ENCODE peak calls at places on chromosome 21, in six cellular contexts. T, X, B, Y, J and E are unnamed samples.

GRCh38 chr21:44067011-44067839 is 40.0 kb upstream of the PWP2 start:
- DNase-seq in T (no peak), J (no peak), X (peak), B (no peak), Y (no peak), E (no peak)

GRCh38 chr21:31370893-31371652 is 27.0 kb upstream of the TIAM1 start:
- DNase-seq in J (no peak), B (no peak), T (no peak), X (peak), Y (no peak), E (no peak)

GRCh38 chr21:45033791-45034555 is 40.4 kb upstream of the ADARB1 start:
- DNase-seq in J (no peak), T (no peak), B (no peak), Y (no peak), X (peak), E (no peak)

GRCh38 chr21:44510508-44511218 is 29.3 kb downstream of the KRTAP10-1 start:
- DNase-seq in T (peak), B (peak), X (peak), Y (peak), J (peak), E (peak)

GRCh38 chr21:31630062-31630711 is 29.3 kb upstream of the SOD1 start:
- DNase-seq in X (peak), J (no peak), Y (peak), B (peak), T (no peak), E (peak)

GRCh38 chr21:37226356-37226920 is 40.7 kb downstream of the VPS26C start:
- DNase-seq in T (no peak), J (no peak), X (no peak), Y (no peak), B (no peak), E (no peak)

GRCh38 chr21:44093761-44094160 is 13.4 kb upstream of the PWP2 start:
- DNase-seq in T (no peak), B (no peak), X (no peak), Y (no peak), J (no peak), E (no peak)

GRCh38 chr21:43835061-43835460 is 30.0 kb upstream of the AGPAT3 start:
- DNase-seq in Y (no peak), X (no peak), J (no peak), B (no peak), T (no peak), E (no peak)

GRCh38 chr21:42496839-42497202 is 797 bp upstream of the RSPH1 start:
- DNase-seq in J (peak), B (peak), T (no peak), Y (no peak), X (no peak), E (no peak)